ENCODE peak calls at places on chromosomes 11 and 22, in seven cellular contexts. X is EL; T is skeletal muscle cell; R is stimulated activated CD4-positive, alpha-beta T cell treated with anti-CD3 and anti-CD28 coated beads, Interleukin-1b, Interleukin-23, amount 100 ng/mL, for 48 hours; U is iris pigment epithelial cell; Z is cardiac muscle cell; V is AML-193. N is an unnamed sample.

GRCh38 chr11:12922980-12923507 is 86.1 kb upstream of the RASSF10 start:
- DNase-seq in T (no peak), U (peak), X (no peak), Z (peak), V (no peak), R (no peak), N (no peak)

GRCh38 chr11:96540875-96541274 is 151.1 kb downstream of the JRKL start:
- DNase-seq in X (no peak), U (no peak), V (no peak), T (no peak), R (no peak), Z (no peak), N (no peak)

GRCh38 chr22:19455033-19455432 is 7.5 kb upstream of the C22orf39 start:
- DNase-seq in V (no peak), Z (no peak), R (no peak), U (no peak), X (no peak), T (no peak), N (no peak)

GRCh38 chr22:47207387-47207786 is 444.9 kb downstream of the TBC1D22A start:
- DNase-seq in Z (no peak), V (no peak), T (no peak), X (no peak), R (no peak), U (no peak), N (no peak)

GRCh38 chr11:19079643-19080440 is 19.3 kb upstream of the MRGPRX2 start:
- DNase-seq in U (peak), T (peak), X (peak), V (no peak), R (no peak), Z (peak), N (peak)

GRCh38 chr22:44097263-44098020 is 73.3 kb downstream of the PARVB start:
- DNase-seq in X (no peak), V (no peak), T (no peak), Z (no peak), U (no peak), R (no peak), N (no peak)

GRCh38 chr22:25366408-25366807 is 147.0 kb downstream of the CRYBB2 start:
- DNase-seq in R (no peak), X (no peak), V (no peak), Z (no peak), U (no peak), T (no peak), N (no peak)

GRCh38 chr22:47012589-47013365 is 250.3 kb downstream of the TBC1D22A start:
- DNase-seq in Z (peak), R (no peak), X (peak), V (no peak), U (no peak), T (peak), N (peak)

GRCh38 chr22:48505891-48506290 is 1321.8 kb downstream of the BRD1 start:
- DNase-seq in V (no peak), X (no peak), U (no peak), T (no peak), Z (no peak), R (no peak), N (no peak)

GRCh38 chr11:117826360-117826635 is 1.8 kb upstream of the FXYD2 start:
- DNase-seq in R (no peak), X (no peak), V (no peak), U (no peak), Z (no peak), T (no peak), N (no peak)

GRCh38 chr11:69394902-69395690 is 86.4 kb upstream of the LINC01488 start:
- DNase-seq in X (no peak), U (no peak), V (peak), R (no peak), Z (no peak), T (no peak), N (no peak)

GRCh38 chr11:134024420-134025085 is 44.3 kb upstream of the JAM3 start:
- DNase-seq in T (no peak), V (no peak), R (peak), U (peak), X (peak), Z (no peak), N (no peak)